ENCODE peak calls at places on chromosomes 13 and 19, in seven cellular contexts. One of them, this sample, is unnamed.

GRCh38 chr19:43470288-43470687 is 4.9 kb upstream of the LYPD3 start:
- DNase-seq in mesendoderm: peak; percentile 68
- DNase-seq in H1: no peak
- DNase-seq in IMR-90: peak; percentile 93
- DNase-seq in neuronal stem cell: no peak
- DNase-seq in H9: no peak
- DNase-seq in trophoblast cell: peak; percentile 91
- DNase-seq in this sample: peak; percentile 22

GRCh38 chr13:36804588-36804987 is 14.4 kb upstream of the RFXAP start:
- DNase-seq in H1: no peak
- DNase-seq in trophoblast cell: no peak
- DNase-seq in IMR-90: no peak
- DNase-seq in mesendoderm: no peak
- DNase-seq in H9: no peak
- DNase-seq in neuronal stem cell: no peak
- DNase-seq in this sample: no peak

GRCh38 chr13:21371011-21371410 is 88.1 kb downstream of the ZDHHC20 start:
- DNase-seq in neuronal stem cell: no peak
- DNase-seq in trophoblast cell: no peak
- DNase-seq in H1: no peak
- DNase-seq in H9: no peak
- DNase-seq in IMR-90: no peak
- DNase-seq in mesendoderm: no peak
- DNase-seq in this sample: no peak

GRCh38 chr13:50684366-50684765 is 159.1 kb downstream of the DLEU7 start:
- DNase-seq in mesendoderm: no peak
- DNase-seq in neuronal stem cell: no peak
- DNase-seq in trophoblast cell: no peak
- DNase-seq in H1: no peak
- DNase-seq in IMR-90: no peak
- DNase-seq in H9: no peak
- DNase-seq in this sample: no peak

GRCh38 chr19:17081672-17082630 is 6.4 kb downstream of the MYO9B start:
- DNase-seq in H9: no peak
- DNase-seq in H1: no peak
- DNase-seq in neuronal stem cell: no peak
- DNase-seq in trophoblast cell: no peak
- DNase-seq in mesendoderm: peak; percentile 13
- DNase-seq in IMR-90: no peak
- DNase-seq in this sample: no peak

GRCh38 chr19:35254341-35255297 is 5.8 kb downstream of the LSR start:
- DNase-seq in neuronal stem cell: no peak
- DNase-seq in trophoblast cell: no peak
- DNase-seq in H1: no peak
- DNase-seq in H9: no peak
- DNase-seq in mesendoderm: no peak
- DNase-seq in IMR-90: no peak
- DNase-seq in this sample: no peak

GRCh38 chr13:97004096-97004876 is 10.0 kb upstream of the OXGR1 start:
- DNase-seq in H9: no peak
- DNase-seq in mesendoderm: peak; percentile 47
- DNase-seq in neuronal stem cell: no peak
- DNase-seq in trophoblast cell: peak; percentile 93
- DNase-seq in H1: no peak
- DNase-seq in IMR-90: peak; percentile 68
- DNase-seq in this sample: peak; percentile 80

GRCh38 chr13:23979361-23980159 is 82.3 kb upstream of the C1QTNF9B start:
- DNase-seq in IMR-90: peak; percentile 82
- DNase-seq in neuronal stem cell: peak; percentile 65
- DNase-seq in H1: no peak
- DNase-seq in mesendoderm: peak; percentile 62
- DNase-seq in H9: peak; percentile 67
- DNase-seq in trophoblast cell: peak; percentile 74
- DNase-seq in this sample: peak; percentile 85

GRCh38 chr13:48904668-48905290 is 70.9 kb upstream of the FNDC3A start:
- DNase-seq in trophoblast cell: peak; percentile 13
- DNase-seq in neuronal stem cell: no peak
- DNase-seq in H1: no peak
- DNase-seq in H9: no peak
- DNase-seq in IMR-90: no peak
- DNase-seq in mesendoderm: no peak
- DNase-seq in this sample: no peak

GRCh38 chr13:21625366-21625765 is 21.4 kb upstream of the MICU2 start:
- DNase-seq in trophoblast cell: peak; percentile 48
- DNase-seq in H1: no peak
- DNase-seq in H9: no peak
- DNase-seq in mesendoderm: peak; percentile 58
- DNase-seq in IMR-90: peak; percentile 52
- DNase-seq in neuronal stem cell: no peak
- DNase-seq in this sample: peak; percentile 23

GRCh38 chr19:17554968-17555479 is 425 bp upstream of the COLGALT1 start:
- DNase-seq in H1: no peak
- DNase-seq in H9: no peak
- DNase-seq in neuronal stem cell: no peak
- DNase-seq in trophoblast cell: no peak
- DNase-seq in IMR-90: no peak
- DNase-seq in mesendoderm: no peak
- DNase-seq in this sample: no peak

GRCh38 chr13:42525035-42525504 is 48.9 kb upstream of the TNFSF11 start:
- DNase-seq in trophoblast cell: no peak
- DNase-seq in neuronal stem cell: no peak
- DNase-seq in mesendoderm: no peak
- DNase-seq in IMR-90: no peak
- DNase-seq in H9: no peak
- DNase-seq in H1: no peak
- DNase-seq in this sample: peak; percentile 95

GRCh38 chr13:98203641-98204326 is 26.7 kb upstream of the RNF113B start:
- DNase-seq in IMR-90: no peak
- DNase-seq in H9: no peak
- DNase-seq in trophoblast cell: peak; percentile 37
- DNase-seq in neuronal stem cell: no peak
- DNase-seq in mesendoderm: no peak
- DNase-seq in H1: no peak
- DNase-seq in this sample: no peak

GRCh38 chr13:98202026-98202425 is 25.0 kb upstream of the RNF113B start:
- DNase-seq in H9: no peak
- DNase-seq in mesendoderm: no peak
- DNase-seq in neuronal stem cell: no peak
- DNase-seq in H1: no peak
- DNase-seq in IMR-90: no peak
- DNase-seq in trophoblast cell: no peak
- DNase-seq in this sample: no peak

GRCh38 chr13:98206946-98207345 is 29.9 kb upstream of the RNF113B start:
- DNase-seq in trophoblast cell: peak; percentile 75
- DNase-seq in mesendoderm: no peak
- DNase-seq in IMR-90: peak; percentile 99
- DNase-seq in neuronal stem cell: no peak
- DNase-seq in H9: no peak
- DNase-seq in H1: no peak
- DNase-seq in this sample: peak; percentile 95

GRCh38 chr13:98207411-98207810 is 30.3 kb upstream of the RNF113B start:
- DNase-seq in H9: no peak
- DNase-seq in trophoblast cell: no peak
- DNase-seq in neuronal stem cell: no peak
- DNase-seq in H1: no peak
- DNase-seq in IMR-90: peak; percentile 55
- DNase-seq in mesendoderm: no peak
- DNase-seq in this sample: peak; percentile 71

DNA sequence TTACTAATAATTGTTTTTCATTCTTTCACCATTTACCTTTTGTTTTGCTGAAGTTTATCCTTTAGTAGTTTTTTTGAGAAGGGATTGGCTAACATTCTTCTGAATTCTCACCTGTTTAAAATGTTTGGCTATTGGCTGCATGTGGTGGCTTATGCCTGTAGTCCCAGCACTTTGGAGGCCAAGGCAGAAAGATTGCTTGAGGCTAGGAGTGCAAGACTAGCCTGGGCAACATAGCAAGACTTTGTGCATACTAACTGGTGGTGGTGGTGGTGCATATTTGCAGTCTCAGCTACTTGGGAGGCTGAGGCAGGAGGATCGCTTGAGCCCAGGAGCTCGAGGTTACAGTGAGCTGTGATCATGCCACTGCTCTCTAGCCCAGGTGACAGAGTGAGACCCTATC is 27.5 kb upstream of the RNF113B start:
- DNase-seq in IMR-90: no peak
- DNase-seq in neuronal stem cell: no peak
- DNase-seq in trophoblast cell: peak; percentile 78
- DNase-seq in mesendoderm: no peak
- DNase-seq in H1: no peak
- DNase-seq in H9: no peak
- DNase-seq in this sample: no peak
- H3K79me1 ChIP-seq in IMR-90: peaks cover 46% of the 10 kb centered on the region
- H3K79me1 ChIP-seq in neuronal stem cell: peaks cover 5% of the 10 kb centered on the region
- H3K79me1 ChIP-seq in trophoblast cell: peaks cover 6% of the 10 kb centered on the region
- H3K79me1 ChIP-seq in mesendoderm: peaks cover 24% of the 10 kb centered on the region
- H3K79me1 ChIP-seq in H1: peaks cover 10% of the 10 kb centered on the region
- H3K79me1 ChIP-seq in H9: peaks cover 10% of the 10 kb centered on the region
- H3K79me1 ChIP-seq in this sample: peaks cover 8% of the 10 kb centered on the region

GRCh38 chr13:80040219-80040976 is 300.5 kb downstream of the SPRY2 start:
- DNase-seq in H9: no peak
- DNase-seq in H1: no peak
- DNase-seq in mesendoderm: no peak
- DNase-seq in neuronal stem cell: no peak
- DNase-seq in IMR-90: peak; percentile 100
- DNase-seq in trophoblast cell: peak; percentile 27
- DNase-seq in this sample: peak; percentile 96
- H3K23ac ChIP-seq in H9: no peak overlapping the region
- H3K23ac ChIP-seq in H1: no peak overlapping the region
- H3K23ac ChIP-seq in mesendoderm: no peak overlapping the region
- H3K23ac ChIP-seq in neuronal stem cell: no peak overlapping the region
- H3K23ac ChIP-seq in IMR-90: no peak overlapping the region
- H3K23ac ChIP-seq in trophoblast cell: no peak overlapping the region
- H3K23ac ChIP-seq in this sample: no peak overlapping the region

DNA sequence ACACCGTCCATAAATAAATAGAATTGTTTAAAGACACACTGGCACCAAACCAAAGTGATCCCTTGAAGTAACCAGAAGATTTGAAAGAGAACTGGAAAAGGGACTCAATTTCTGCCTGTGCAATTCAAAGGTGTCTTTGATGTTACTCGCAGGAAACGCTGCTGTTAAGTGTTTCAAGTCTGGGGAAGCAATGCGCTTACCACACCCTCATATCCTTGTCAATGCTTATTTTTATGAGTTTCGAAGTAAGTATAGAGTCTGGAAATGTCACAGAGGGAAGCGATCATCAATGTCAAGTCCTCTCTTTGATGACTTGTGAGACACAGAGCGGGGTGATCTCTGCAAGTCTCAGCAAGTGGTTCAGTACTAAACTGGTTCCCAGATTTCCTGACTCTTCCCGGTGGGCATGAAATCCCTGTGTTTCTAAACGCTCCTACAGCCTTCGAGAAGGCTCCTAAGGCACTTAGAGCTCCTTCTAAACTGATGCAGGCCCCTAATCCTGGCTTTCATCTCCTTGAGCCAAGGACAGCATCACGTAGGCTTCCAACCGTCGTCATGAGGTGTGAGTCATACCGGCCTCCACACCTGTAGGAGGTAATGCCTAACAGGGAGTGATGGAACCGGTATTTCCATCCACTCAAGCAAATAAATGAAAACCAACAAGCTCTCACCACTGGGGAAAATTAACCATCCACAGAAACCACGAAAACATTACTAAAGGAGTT is 22.8 kb downstream of the SYDE1 start:
- DNase-seq in H9: no peak
- DNase-seq in trophoblast cell: peak; percentile 95
- DNase-seq in mesendoderm: peak; percentile 28
- DNase-seq in neuronal stem cell: no peak
- DNase-seq in IMR-90: no peak
- DNase-seq in H1: no peak
- DNase-seq in this sample: no peak
- H3K79me1 ChIP-seq in H9: no peaks in the 10 kb centered on the region
- H3K79me1 ChIP-seq in trophoblast cell: peaks cover 5% of the 10 kb centered on the region
- H3K79me1 ChIP-seq in mesendoderm: no peaks in the 10 kb centered on the region
- H3K79me1 ChIP-seq in neuronal stem cell: no peaks in the 10 kb centered on the region
- H3K79me1 ChIP-seq in IMR-90: peaks cover 3% of the 10 kb centered on the region
- H3K79me1 ChIP-seq in H1: no peaks in the 10 kb centered on the region
- H3K79me1 ChIP-seq in this sample: no peaks in the 10 kb centered on the region

GRCh38 chr19:50831026-50831396 is 2.4 kb downstream of the KLK15 start:
- DNase-seq in mesendoderm: no peak
- DNase-seq in IMR-90: no peak
- DNase-seq in neuronal stem cell: no peak
- DNase-seq in trophoblast cell: no peak
- DNase-seq in H9: no peak
- DNase-seq in H1: no peak
- DNase-seq in this sample: no peak

GRCh38 chr19:50826492-50827240 is 3.1 kb upstream of the KLK1 start:
- DNase-seq in IMR-90: no peak
- DNase-seq in trophoblast cell: no peak
- DNase-seq in neuronal stem cell: no peak
- DNase-seq in H1: no peak
- DNase-seq in H9: no peak
- DNase-seq in mesendoderm: no peak
- DNase-seq in this sample: no peak

GRCh38 chr19:50830266-50831025 is 2.9 kb downstream of the KLK15 start:
- DNase-seq in trophoblast cell: no peak
- DNase-seq in H1: no peak
- DNase-seq in H9: no peak
- DNase-seq in mesendoderm: no peak
- DNase-seq in neuronal stem cell: no peak
- DNase-seq in IMR-90: no peak
- DNase-seq in this sample: no peak

GRCh38 chr19:50829801-50830200 is 3.6 kb downstream of the KLK15 start:
- DNase-seq in H9: no peak
- DNase-seq in neuronal stem cell: no peak
- DNase-seq in trophoblast cell: no peak
- DNase-seq in H1: no peak
- DNase-seq in mesendoderm: no peak
- DNase-seq in IMR-90: no peak
- DNase-seq in this sample: no peak

DNA sequence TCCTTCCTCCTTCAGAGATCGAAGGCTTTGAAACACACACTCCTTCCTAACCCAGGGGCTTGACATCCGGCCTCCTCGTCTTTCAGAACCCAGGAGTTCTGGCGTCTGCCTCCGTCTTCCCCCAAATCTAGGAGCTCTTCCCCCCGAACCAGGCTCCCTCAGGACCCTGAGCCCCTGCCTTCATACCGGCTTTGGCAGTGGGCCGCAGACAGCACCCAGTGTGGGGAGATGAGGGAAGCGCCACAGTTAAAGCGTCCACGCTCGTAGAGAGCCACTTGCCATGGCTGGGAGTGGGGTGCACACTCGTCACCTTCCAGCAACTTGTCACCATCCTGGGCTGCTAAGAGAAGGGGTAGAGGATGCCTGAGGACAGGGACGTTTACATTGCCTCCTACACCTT is 3.9 kb upstream of the KLK1 start:
- DNase-seq in trophoblast cell: no peak
- DNase-seq in H1: no peak
- DNase-seq in mesendoderm: no peak
- DNase-seq in H9: no peak
- DNase-seq in neuronal stem cell: no peak
- DNase-seq in IMR-90: no peak
- DNase-seq in this sample: no peak
- H3K23ac ChIP-seq in trophoblast cell: no peak overlapping the region
- H3K23ac ChIP-seq in H1: no peak overlapping the region
- H3K23ac ChIP-seq in mesendoderm: no peak overlapping the region
- H3K23ac ChIP-seq in H9: no peak overlapping the region
- H3K23ac ChIP-seq in neuronal stem cell: peak overlapping the region; percentile 67
- H3K23ac ChIP-seq in IMR-90: no peak overlapping the region
- H3K23ac ChIP-seq in this sample: no peak overlapping the region

GRCh38 chr13:82092312-82092711 is 1751.4 kb upstream of the SPRY2 start:
- DNase-seq in trophoblast cell: no peak
- DNase-seq in neuronal stem cell: no peak
- DNase-seq in IMR-90: no peak
- DNase-seq in mesendoderm: no peak
- DNase-seq in H1: no peak
- DNase-seq in H9: no peak
- DNase-seq in this sample: no peak

GRCh38 chr13:82088781-82089180 is 1747.9 kb upstream of the SPRY2 start:
- DNase-seq in H9: no peak
- DNase-seq in H1: no peak
- DNase-seq in trophoblast cell: no peak
- DNase-seq in IMR-90: no peak
- DNase-seq in neuronal stem cell: no peak
- DNase-seq in mesendoderm: no peak
- DNase-seq in this sample: peak; percentile 46
- H3K79me1 ChIP-seq in H9: no peaks in the 10 kb centered on the region
- H3K79me1 ChIP-seq in H1: no peaks in the 10 kb centered on the region
- H3K79me1 ChIP-seq in trophoblast cell: no peaks in the 10 kb centered on the region
- H3K79me1 ChIP-seq in IMR-90: no peaks in the 10 kb centered on the region
- H3K79me1 ChIP-seq in neuronal stem cell: no peaks in the 10 kb centered on the region
- H3K79me1 ChIP-seq in mesendoderm: no peaks in the 10 kb centered on the region
- H3K79me1 ChIP-seq in this sample: no peaks in the 10 kb centered on the region

This sample was measured in mesenchymal stem cell.